ENCODE peak calls at places on chromosomes 5 and 9, in six cellular contexts. F is endothelial cell of umbilical vein, P is A549, R is HepG2, U is K562, A is GM12878. Q is an unnamed sample.

GRCh38 chr5:97979740-97980139 is 793.7 kb upstream of the RGMB start:
- DNase-seq in R (no peak), U (no peak), A (no peak), P (no peak), F (no peak), Q (no peak)

GRCh38 chr5:139287890-139288635 is 5.5 kb upstream of the MATR3 start:
- DNase-seq in A (no peak), P (peak; percentile 50), F (peak; percentile 38), R (no peak), U (no peak), Q (peak; percentile 47)

GRCh38 chr9:82538634-82539033 is 524.3 kb downstream of the RASEF start:
- DNase-seq in F (no peak), U (no peak), A (no peak), P (no peak), R (no peak), Q (no peak)

GRCh38 chr9:124389146-124389939 is 25.9 kb downstream of the PSMB7 start:
- DNase-seq in R (no peak), U (no peak), P (no peak), A (no peak), F (no peak), Q (no peak)

GRCh38 chr5:81908771-81909170 is 63.1 kb upstream of the ATG10 start:
- DNase-seq in A (no peak), F (no peak), R (no peak), U (peak; percentile 24), P (no peak), Q (peak; percentile 82)

GRCh38 chr5:76679231-76679630 is 36.7 kb upstream of the F2R start:
- DNase-seq in A (no peak), P (no peak), R (no peak), U (no peak), F (peak; percentile 81), Q (no peak)

GRCh38 chr9:136729144-136729543 is 13.6 kb downstream of the LCN10 start:
- DNase-seq in P (peak; percentile 62), A (no peak), U (no peak), R (no peak), F (no peak), Q (peak; percentile 51)

GRCh38 chr9:82421498-82421897 is 432.9 kb downstream of the SPATA31D1 start:
- DNase-seq in P (no peak), A (no peak), U (no peak), F (no peak), R (no peak), Q (no peak)

GRCh38 chr9:99762470-99762869 is 59.2 kb upstream of the NR4A3 start:
- DNase-seq in R (no peak), U (no peak), F (no peak), P (no peak), A (peak; percentile 62), Q (no peak)

GRCh38 chr9:82997471-82998140 is 65.3 kb downstream of the RASEF start:
- DNase-seq in F (no peak), R (no peak), P (no peak), U (no peak), A (no peak), Q (no peak)

GRCh38 chr9:131258186-131258585 is 18.1 kb downstream of the FAM78A start:
- DNase-seq in A (no peak), U (peak; percentile 42), P (no peak), F (no peak), R (no peak), Q (no peak)

GRCh38 chr5:145433077-145433476 is 402.1 kb downstream of the PRELID2 start:
- DNase-seq in U (no peak), F (no peak), A (no peak), R (no peak), P (no peak), Q (no peak)

GRCh38 chr5:150323092-150323491 is 20.4 kb upstream of the ARSI start:
- DNase-seq in U (no peak), R (peak; percentile 70), A (no peak), P (no peak), F (no peak), Q (peak; percentile 55)

GRCh38 chr5:88660326-88660946 is 222.5 kb downstream of the MEF2C start:
- DNase-seq in A (no peak), R (no peak), U (no peak), F (no peak), P (no peak), Q (peak; percentile 94)

GRCh38 chr5:171736976-171737848 is 48.4 kb upstream of the SMIM23 start:
- DNase-seq in A (no peak), R (no peak), P (no peak), U (no peak), F (no peak), Q (no peak)

GRCh38 chr9:32931129-32931528 is 70.3 kb downstream of the APTX start:
- DNase-seq in F (no peak), P (no peak), R (no peak), U (no peak), A (no peak), Q (no peak)

GRCh38 chr5:77015938-77016569 is 14.2 kb upstream of the AGGF1 start:
- DNase-seq in U (peak; percentile 66), R (peak; percentile 12), P (peak; percentile 78), F (peak; percentile 66), A (no peak), Q (peak; percentile 66)

DNA sequence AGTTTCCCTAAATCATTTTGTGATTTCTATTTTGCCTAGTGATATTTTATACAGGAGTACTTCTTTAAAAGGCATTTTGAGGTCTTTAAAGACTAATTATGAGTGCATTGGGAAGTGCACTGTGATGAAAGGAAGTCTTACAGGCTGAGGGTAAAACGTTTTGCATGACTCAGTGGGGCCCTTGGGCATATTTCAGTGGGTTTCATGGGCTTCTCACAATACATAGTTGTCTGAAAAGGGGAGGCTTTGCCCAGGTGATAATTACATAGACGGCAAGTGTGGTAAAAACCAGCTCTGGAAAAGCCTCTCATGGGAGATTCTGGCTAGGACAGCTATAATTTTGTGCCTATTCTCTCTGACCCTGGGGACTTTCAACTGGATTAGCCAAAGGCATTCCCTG is 387.2 kb downstream of the ARHGEF28 start:
- DNase-seq in R (no peak), F (no peak), A (no peak), U (no peak), P (no peak), Q (no peak)
- TF ChIP-seq MYC in R (no peak), F (no peak), A (no peak), U (no peak), P (no peak), Q (no peak)

GRCh38 chr5:8848997-8849585 is 696.8 kb downstream of the SEMA5A start:
- DNase-seq in A (no peak), F (peak; percentile 57), P (no peak), R (no peak), U (no peak), Q (no peak)
- TF ChIP-seq MYC in A (no peak), F (no peak), P (no peak), R (no peak), U (no peak), Q (no peak)

GRCh38 chr5:44862808-44863207 is 54.1 kb downstream of the MRPS30 start:
- DNase-seq in R (no peak), F (peak; percentile 28), P (peak; percentile 33), U (no peak), A (no peak), Q (peak; percentile 9)
- TF ChIP-seq MYC in R (no peak), F (no peak), P (no peak), U (no peak), A (no peak), Q (no peak)

GRCh38 chr9:71916834-71917534 is 5.5 kb downstream of the C9orf85 start:
- DNase-seq in P (no peak), A (no peak), U (no peak), R (no peak), F (no peak), Q (no peak)

GRCh38 chr9:71920456-71921189 is 9.2 kb downstream of the C9orf85 start:
- DNase-seq in R (no peak), P (no peak), A (no peak), F (no peak), U (no peak), Q (no peak)

GRCh38 chr9:71921190-71921814 is 9.9 kb downstream of the C9orf85 start:
- DNase-seq in U (no peak), R (no peak), F (no peak), A (no peak), P (no peak), Q (no peak)

GRCh38 chr9:71918419-71918818 is 7.0 kb downstream of the C9orf85 start:
- DNase-seq in R (no peak), U (no peak), A (no peak), F (no peak), P (no peak), Q (no peak)
- TF ChIP-seq MYC in R (no peak), U (no peak), A (no peak), F (no peak), P (no peak), Q (no peak)

Q was measured in NB4.